ENCODE peak calls at places on chromosomes 6 and 20, in five cellular contexts. One of them, this sample, is unnamed.

GRCh38 chr6:14017626-14018475 is 93.1 kb downstream of the RNF182 start:
- DNase-seq in Panc1: no peak
- DNase-seq in cardiac fibroblast: no peak
- DNase-seq in heart left ventricle: no peak
- DNase-seq in NCI-H1105 treated with DMSO at 0.1 percent for 48 hours: no peak
- DNase-seq in this sample: no peak

GRCh38 chr6:35895560-35895959 is 25.3 kb downstream of the SRPK1 start:
- DNase-seq in Panc1: no peak
- DNase-seq in cardiac fibroblast: no peak
- DNase-seq in heart left ventricle: no peak
- DNase-seq in NCI-H1105 treated with DMSO at 0.1 percent for 48 hours: no peak
- DNase-seq in this sample: no peak

GRCh38 chr20:64196831-64197418 is 32.7 kb downstream of the MYT1 start:
- DNase-seq in Panc1: no peak
- DNase-seq in cardiac fibroblast: no peak
- DNase-seq in heart left ventricle: no peak
- DNase-seq in NCI-H1105 treated with DMSO at 0.1 percent for 48 hours: no peak
- DNase-seq in this sample: no peak

GRCh38 chr6:39078695-39079094 is 30.1 kb downstream of the GLP1R start:
- DNase-seq in Panc1: no peak
- DNase-seq in cardiac fibroblast: no peak
- DNase-seq in heart left ventricle: no peak
- DNase-seq in NCI-H1105 treated with DMSO at 0.1 percent for 48 hours: no peak
- DNase-seq in this sample: no peak

GRCh38 chr6:68633654-68634502 is 1.2 kb upstream of the ADGRB3 start:
- DNase-seq in Panc1: no peak
- DNase-seq in cardiac fibroblast: no peak
- DNase-seq in heart left ventricle: no peak
- DNase-seq in NCI-H1105 treated with DMSO at 0.1 percent for 48 hours: peak
- DNase-seq in this sample: no peak

GRCh38 chr6:55798571-55798970 is 76.8 kb downstream of the BMP5 start:
- DNase-seq in Panc1: no peak
- DNase-seq in cardiac fibroblast: no peak
- DNase-seq in heart left ventricle: no peak
- DNase-seq in NCI-H1105 treated with DMSO at 0.1 percent for 48 hours: no peak
- DNase-seq in this sample: no peak

GRCh38 chr6:111503194-111503593 is 20.2 kb upstream of the REV3L start:
- DNase-seq in Panc1: no peak
- DNase-seq in cardiac fibroblast: no peak
- DNase-seq in heart left ventricle: no peak
- DNase-seq in NCI-H1105 treated with DMSO at 0.1 percent for 48 hours: no peak
- DNase-seq in this sample: no peak

GRCh38 chr6:159066479-159066878 is 21.7 kb upstream of the TAGAP start:
- DNase-seq in Panc1: no peak
- DNase-seq in cardiac fibroblast: no peak
- DNase-seq in heart left ventricle: no peak
- DNase-seq in NCI-H1105 treated with DMSO at 0.1 percent for 48 hours: no peak
- DNase-seq in this sample: no peak

GRCh38 chr6:170294813-170295518 is 4.1 kb upstream of the DLL1 start:
- DNase-seq in Panc1: no peak
- DNase-seq in cardiac fibroblast: no peak
- DNase-seq in heart left ventricle: no peak
- DNase-seq in NCI-H1105 treated with DMSO at 0.1 percent for 48 hours: peak
- DNase-seq in this sample: no peak

GRCh38 chr6:100465701-100466409 is 1.1 kb upstream of the SIM1 start:
- DNase-seq in Panc1: no peak
- DNase-seq in cardiac fibroblast: peak
- DNase-seq in heart left ventricle: no peak
- DNase-seq in NCI-H1105 treated with DMSO at 0.1 percent for 48 hours: peak
- DNase-seq in this sample: no peak

GRCh38 chr6:89411019-89411268 is 1.1 kb downstream of the RRAGD start:
- DNase-seq in Panc1: no peak
- DNase-seq in cardiac fibroblast: no peak
- DNase-seq in heart left ventricle: peak
- DNase-seq in NCI-H1105 treated with DMSO at 0.1 percent for 48 hours: no peak
- DNase-seq in this sample: peak

GRCh38 chr6:148440877-148441453 is 98.3 kb downstream of the SASH1 start:
- DNase-seq in Panc1: no peak
- DNase-seq in cardiac fibroblast: peak
- DNase-seq in heart left ventricle: peak
- DNase-seq in NCI-H1105 treated with DMSO at 0.1 percent for 48 hours: peak
- DNase-seq in this sample: peak

GRCh38 chr20:33821270-33821836 is 10.2 kb downstream of the CHMP4B start:
- DNase-seq in Panc1: no peak
- DNase-seq in cardiac fibroblast: no peak
- DNase-seq in heart left ventricle: no peak
- DNase-seq in NCI-H1105 treated with DMSO at 0.1 percent for 48 hours: no peak
- DNase-seq in this sample: no peak

GRCh38 chr6:147087641-147088040 is 116.6 kb upstream of the STXBP5 start:
- DNase-seq in Panc1: no peak
- DNase-seq in cardiac fibroblast: no peak
- DNase-seq in heart left ventricle: no peak
- DNase-seq in NCI-H1105 treated with DMSO at 0.1 percent for 48 hours: no peak
- DNase-seq in this sample: no peak

GRCh38 chr6:90083891-90084290 is 189.6 kb downstream of the GJA10 start:
- DNase-seq in Panc1: no peak
- DNase-seq in cardiac fibroblast: no peak
- DNase-seq in heart left ventricle: no peak
- DNase-seq in NCI-H1105 treated with DMSO at 0.1 percent for 48 hours: no peak
- DNase-seq in this sample: no peak

GRCh38 chr6:21634582-21634981 is 41.0 kb downstream of the SOX4 start:
- DNase-seq in Panc1: peak
- DNase-seq in cardiac fibroblast: peak
- DNase-seq in heart left ventricle: no peak
- DNase-seq in NCI-H1105 treated with DMSO at 0.1 percent for 48 hours: no peak
- DNase-seq in this sample: no peak

GRCh38 chr6:52108128-52108527 is 20.7 kb upstream of the PKHD1 start:
- DNase-seq in Panc1: no peak
- DNase-seq in cardiac fibroblast: no peak
- DNase-seq in heart left ventricle: no peak
- DNase-seq in NCI-H1105 treated with DMSO at 0.1 percent for 48 hours: peak
- DNase-seq in this sample: no peak

GRCh38 chr6:39048481-39049399 is at the start of gene GLP1R:
- DNase-seq in Panc1: no peak
- DNase-seq in cardiac fibroblast: no peak
- DNase-seq in heart left ventricle: no peak
- DNase-seq in NCI-H1105 treated with DMSO at 0.1 percent for 48 hours: no peak
- DNase-seq in this sample: no peak

GRCh38 chr6:83119742-83120300 is 52.4 kb downstream of the DOP1A start:
- DNase-seq in Panc1: no peak
- DNase-seq in cardiac fibroblast: peak
- DNase-seq in heart left ventricle: no peak
- DNase-seq in NCI-H1105 treated with DMSO at 0.1 percent for 48 hours: no peak
- DNase-seq in this sample: no peak

GRCh38 chr6:53326372-53327016 is 22.3 kb downstream of the ELOVL5 start:
- DNase-seq in Panc1: peak
- DNase-seq in cardiac fibroblast: peak
- DNase-seq in heart left ventricle: peak
- DNase-seq in NCI-H1105 treated with DMSO at 0.1 percent for 48 hours: no peak
- DNase-seq in this sample: peak

GRCh38 chr6:97978855-97979271 is 695.8 kb upstream of the MMS22L start:
- DNase-seq in Panc1: no peak
- DNase-seq in cardiac fibroblast: no peak
- DNase-seq in heart left ventricle: peak
- DNase-seq in NCI-H1105 treated with DMSO at 0.1 percent for 48 hours: no peak
- DNase-seq in this sample: no peak